ENCODE peak calls at places on chromosomes 13 and 19, in ten cellular contexts. X is DND-41; R is A549; V is upper lobe of right lung; N is osteoblast; K is astrocyte; S is CD8-positive, alpha-beta T cell; L is thoracic aorta; O is pancreas; D is mammary epithelial cell. F is an unnamed sample.

GRCh38 chr19:50417138-50417849 is 1.4 kb upstream of the SPIB start:
- DNase-seq in O (peak; percentile 80), N (no peak), D (no peak), X (no peak), V (no peak), L (no peak), K (no peak), S (no peak), R (no peak), F (no peak)

GRCh38 chr13:46101488-46102289 is 3.1 kb downstream of the CPB2 start:
- DNase-seq in V (no peak), S (no peak), K (no peak), X (no peak), D (no peak), O (no peak), R (no peak), N (no peak), L (no peak), F (no peak)

GRCh38 chr13:19888799-19889198 is 25.4 kb upstream of the ZMYM5 start:
- DNase-seq in S (peak; percentile 36), N (peak; percentile 29), L (no peak), K (no peak), O (no peak), V (no peak), R (no peak), X (no peak), D (peak; percentile 6), F (no peak)

GRCh38 chr13:45670481-45670880 is 31.6 kb upstream of the CBY2 start:
- DNase-seq in S (no peak), V (no peak), R (no peak), D (no peak), K (no peak), L (no peak), N (no peak), X (no peak), O (no peak), F (no peak)

GRCh38 chr19:37953125-37953524 is 46.1 kb downstream of the SIPA1L3 start:
- DNase-seq in N (no peak), K (peak; percentile 34), V (no peak), O (no peak), R (no peak), L (no peak), D (no peak), S (no peak), X (no peak), F (no peak)

GRCh38 chr19:40642757-40643325 is 41.7 kb downstream of the LTBP4 start:
- DNase-seq in N (peak; percentile 65), V (no peak), O (no peak), X (no peak), L (no peak), K (no peak), D (no peak), R (no peak), S (no peak), F (no peak)

GRCh38 chr19:34274827-34275625 is 20.7 kb downstream of the GARRE1 start:
- DNase-seq in D (peak; percentile 59), X (no peak), S (no peak), L (no peak), N (peak; percentile 76), V (no peak), O (no peak), R (no peak), K (peak; percentile 97), F (no peak)

GRCh38 chr19:10552596-10553053 is 8.9 kb downstream of the ATG4D start:
- DNase-seq in N (peak; percentile 96), V (no peak), O (no peak), S (no peak), L (no peak), R (peak; percentile 48), D (no peak), K (no peak), X (peak; percentile 67), F (peak; percentile 60)

GRCh38 chr13:110790371-110790770 is 76.9 kb downstream of the ING1 start:
- DNase-seq in L (no peak), D (no peak), K (no peak), O (no peak), N (no peak), V (no peak), X (no peak), S (no peak), R (no peak), F (no peak)

GRCh38 chr19:35556846-35557538 is 6.5 kb downstream of the ATP4A start:
- DNase-seq in K (no peak), S (no peak), O (no peak), X (no peak), R (no peak), V (no peak), L (no peak), D (no peak), N (peak; percentile 51), F (no peak)
- H3K4me3 ChIP-seq in K (no peak overlapping the region), S (no peak overlapping the region), O (no peak overlapping the region), X (no peak overlapping the region), R (no peak overlapping the region), V (no peak overlapping the region), L (no peak overlapping the region), D (no peak overlapping the region), N (no peak overlapping the region), F (no peak overlapping the region)

GRCh38 chr13:75416327-75417005 is 65.5 kb downstream of the TBC1D4 start:
- DNase-seq in K (no peak), V (no peak), X (no peak), O (no peak), D (no peak), R (no peak), S (no peak), N (no peak), L (no peak), F (no peak)
- H3K4me1 ChIP-seq in K (peaks cover 25% of the 10 kb centered on the region), V (peaks cover 33% of the 10 kb centered on the region), X (no peaks in the 10 kb centered on the region), O (peaks cover 34% of the 10 kb centered on the region), D (peaks cover 30% of the 10 kb centered on the region), R (peaks cover 55% of the 10 kb centered on the region), S (no peaks in the 10 kb centered on the region), N (peaks cover 37% of the 10 kb centered on the region), L (peaks cover 9% of the 10 kb centered on the region), F (peaks cover 41% of the 10 kb centered on the region)

GRCh38 chr19:31562916-31563626 is 213.8 kb upstream of the TSHZ3 start:
- DNase-seq in R (no peak), L (no peak), X (no peak), S (no peak), O (no peak), D (no peak), K (no peak), N (no peak), V (no peak), F (no peak)
- TF ChIP-seq CTCF in R (no peak), L (no peak), X (no peak), S (no peak), O (no peak), D (no peak), K (no peak), N (no peak), V (no peak), F (no peak)

DNA sequence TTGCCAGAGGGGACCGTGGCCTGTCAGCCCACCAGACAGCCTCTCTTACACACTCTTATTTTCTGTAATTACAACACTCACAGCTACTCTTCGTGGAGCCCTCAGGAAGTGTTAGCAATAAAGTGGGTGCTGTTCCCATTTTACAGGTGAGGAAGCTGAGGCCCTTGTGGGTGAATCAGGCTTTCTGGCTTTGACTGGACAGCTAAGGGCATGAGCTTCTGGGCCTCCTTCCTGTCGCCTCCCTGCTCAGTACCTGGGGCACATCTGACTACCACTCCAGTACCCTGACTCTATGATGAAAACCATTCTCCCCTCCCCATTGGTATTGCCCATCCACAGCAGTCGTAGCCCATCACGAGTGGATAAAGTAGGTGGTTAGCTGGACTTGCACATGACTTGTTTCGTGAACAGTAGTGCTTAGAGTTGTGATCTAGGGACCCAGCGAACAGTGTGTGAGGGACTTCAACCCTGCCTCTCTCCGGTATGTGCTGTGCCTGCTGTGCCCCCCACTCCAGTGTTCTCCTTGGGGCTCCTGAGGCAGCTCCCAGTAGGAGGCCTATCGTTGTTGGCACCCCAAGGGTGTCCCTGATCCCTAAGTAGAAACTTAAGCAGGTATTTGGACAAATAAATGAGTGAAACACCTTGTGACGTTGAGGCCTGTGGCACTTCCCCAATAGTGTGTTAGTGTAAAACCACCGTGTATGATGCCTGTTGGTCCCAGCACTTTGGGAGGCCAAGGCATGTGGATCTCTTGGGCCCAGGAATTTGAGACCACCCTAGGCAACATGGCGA is 38.6 kb downstream of the GATAD2A start:
- DNase-seq in X (no peak), D (no peak), K (no peak), V (no peak), S (no peak), N (no peak), R (no peak), L (no peak), O (no peak), F (no peak)
- H3K4me3 ChIP-seq in X (no peak overlapping the region), D (no peak overlapping the region), K (no peak overlapping the region), V (no peak overlapping the region), S (no peak overlapping the region), N (no peak overlapping the region), R (no peak overlapping the region), L (no peak overlapping the region), O (no peak overlapping the region), F (no peak overlapping the region)

GRCh38 chr19:16585808-16586476 is 13.7 kb upstream of the SLC35E1 start:
- DNase-seq in V (no peak), O (no peak), R (no peak), K (no peak), X (peak; percentile 24), N (peak; percentile 60), S (no peak), L (no peak), D (peak; percentile 41), F (no peak)
- H3K4me1 ChIP-seq in V (peaks cover 91% of the 10 kb centered on the region), O (peaks cover 69% of the 10 kb centered on the region), R (peaks cover 40% of the 10 kb centered on the region), K (peaks cover 48% of the 10 kb centered on the region), X (peaks cover 75% of the 10 kb centered on the region), N (peaks cover 48% of the 10 kb centered on the region), S (peaks cover 81% of the 10 kb centered on the region), L (peaks cover 33% of the 10 kb centered on the region), D (peaks cover 64% of the 10 kb centered on the region), F (peaks cover 5% of the 10 kb centered on the region)

GRCh38 chr19:23070353-23070781 is 46.5 kb upstream of the ZNF730 start:
- DNase-seq in L (no peak), O (peak; percentile 19), V (no peak), K (no peak), X (no peak), D (peak; percentile 11), R (no peak), S (no peak), N (peak; percentile 89), F (no peak)
- TF ChIP-seq CTCF in L (peak; percentile 59), O (no peak), V (peak; percentile 37), K (peak; percentile 24), X (peak; percentile 34), D (no peak), R (no peak), S (no peak), N (peak; percentile 50), F (no peak)

DNA sequence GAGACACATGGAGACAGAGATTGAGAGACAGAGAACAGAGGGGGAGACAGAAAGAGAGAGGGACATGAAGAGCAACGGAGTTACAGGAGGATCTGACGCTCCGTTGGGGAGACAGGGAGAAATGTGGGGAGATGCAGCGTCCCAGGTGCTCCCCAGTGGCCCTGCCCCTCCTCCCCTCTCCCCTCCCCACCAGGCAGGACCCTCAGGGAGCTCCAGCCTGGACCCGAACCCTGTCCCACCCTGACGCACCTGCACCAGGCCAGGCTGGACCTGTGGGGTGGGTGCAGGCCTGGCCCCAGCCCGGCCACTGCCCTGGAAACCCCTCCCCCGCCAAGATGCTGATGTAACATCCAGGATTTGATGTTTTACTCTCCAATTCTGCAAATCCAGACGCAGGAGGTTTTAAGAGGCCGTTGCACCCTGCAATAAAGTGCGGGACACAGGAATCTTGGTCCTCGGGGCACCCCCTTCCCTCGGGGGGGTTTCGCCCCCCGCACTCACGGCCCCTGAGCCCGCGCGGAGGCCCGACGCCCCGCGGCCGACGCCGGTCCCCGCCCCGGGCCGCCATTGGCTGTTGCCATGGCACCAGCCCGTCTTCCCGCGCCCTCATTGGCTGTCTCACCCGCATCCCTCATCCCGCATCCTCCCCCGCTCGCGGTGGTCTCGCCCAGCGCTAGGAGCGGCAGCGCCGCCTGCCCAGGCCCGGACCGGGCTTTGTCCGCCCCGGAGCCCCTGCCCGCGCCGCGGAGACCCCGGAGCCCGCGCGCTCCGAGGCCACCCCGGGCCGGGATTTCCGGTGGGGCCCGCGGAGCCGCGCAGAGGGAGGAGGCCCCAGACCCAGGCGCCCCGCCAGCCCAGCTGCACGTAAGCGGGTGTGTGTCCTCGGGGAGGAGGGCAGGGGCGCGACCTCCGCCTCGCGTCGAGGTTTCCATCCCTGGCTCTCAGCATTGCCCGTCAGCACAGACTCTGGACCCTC is at the start of gene APC2:
- DNase-seq in V (no peak), D (no peak), N (peak; percentile 99), L (no peak), O (peak; percentile 36), S (no peak), X (peak; percentile 57), K (no peak), R (peak; percentile 54), F (no peak)
- H3K4me3 ChIP-seq in V (no peak within 1 kb of the TSS), D (no peak within 1 kb of the TSS), N (no peak within 1 kb of the TSS), L (no peak within 1 kb of the TSS), O (no peak within 1 kb of the TSS), S (no peak within 1 kb of the TSS), X (no peak within 1 kb of the TSS), K (no peak within 1 kb of the TSS), R (peak within 1 kb of the TSS; percentile 31), F (no peak within 1 kb of the TSS)